ENCODE peak calls at places on chromosomes 1 and 21, in seven cellular contexts. One of them, this sample, is unnamed. For H3K4me1, the result is how much of the 10 kb centered on the place peaks cover.

GRCh38 chr1:233327938-233328660 is 575 bp downstream of the MAP3K21 start:
- DNase-seq in fibroblast of lung: peak
- DNase-seq in ovary: peak
- DNase-seq in H9: peak
- DNase-seq in neural progenitor cell: peak
- DNase-seq in IMR-90: no peak
- DNase-seq in GM23338: peak
- DNase-seq in this sample: peak

GRCh38 chr1:1034438-1034759 is 14.5 kb downstream of the AGRN start:
- DNase-seq in H9: no peak
- DNase-seq in IMR-90: no peak
- DNase-seq in fibroblast of lung: no peak
- DNase-seq in ovary: no peak
- DNase-seq in neural progenitor cell: peak
- DNase-seq in GM23338: peak
- DNase-seq in this sample: no peak

GRCh38 chr1:219771039-219771438 is 157.3 kb downstream of the SLC30A10 start:
- DNase-seq in IMR-90: peak
- DNase-seq in fibroblast of lung: peak
- DNase-seq in H9: no peak
- DNase-seq in GM23338: peak
- DNase-seq in neural progenitor cell: peak
- DNase-seq in ovary: no peak
- DNase-seq in this sample: no peak

GRCh38 chr1:109762821-109763645 is 690 bp downstream of the EPS8L3 start:
- DNase-seq in GM23338: no peak
- DNase-seq in H9: no peak
- DNase-seq in fibroblast of lung: peak
- DNase-seq in ovary: peak
- DNase-seq in neural progenitor cell: no peak
- DNase-seq in IMR-90: peak
- DNase-seq in this sample: peak

GRCh38 chr1:20361805-20362381 is 71.2 kb downstream of the VWA5B1 start:
- DNase-seq in IMR-90: peak
- DNase-seq in H9: peak
- DNase-seq in ovary: peak
- DNase-seq in neural progenitor cell: peak
- DNase-seq in fibroblast of lung: peak
- DNase-seq in GM23338: peak
- DNase-seq in this sample: peak

GRCh38 chr1:36238433-36238832 is 14.2 kb downstream of the THRAP3 start:
- DNase-seq in ovary: no peak
- DNase-seq in fibroblast of lung: peak
- DNase-seq in neural progenitor cell: no peak
- DNase-seq in H9: no peak
- DNase-seq in GM23338: no peak
- DNase-seq in IMR-90: peak
- DNase-seq in this sample: no peak

GRCh38 chr1:218810336-218810735 is 363.3 kb upstream of the LYPLAL1 start:
- DNase-seq in neural progenitor cell: no peak
- DNase-seq in fibroblast of lung: no peak
- DNase-seq in ovary: no peak
- DNase-seq in GM23338: no peak
- DNase-seq in IMR-90: no peak
- DNase-seq in H9: no peak
- DNase-seq in this sample: no peak

GRCh38 chr1:214551436-214552173 is at the start of gene PTPN14:
- DNase-seq in ovary: peak
- DNase-seq in neural progenitor cell: peak
- DNase-seq in GM23338: peak
- DNase-seq in fibroblast of lung: peak
- DNase-seq in IMR-90: peak
- DNase-seq in H9: peak
- DNase-seq in this sample: peak

GRCh38 chr1:116415699-116416533 is 42.9 kb downstream of the ATP1A1 start:
- DNase-seq in IMR-90: peak
- DNase-seq in neural progenitor cell: peak
- DNase-seq in ovary: peak
- DNase-seq in H9: peak
- DNase-seq in GM23338: peak
- DNase-seq in fibroblast of lung: no peak
- DNase-seq in this sample: no peak

GRCh38 chr1:10211805-10212405 is 1.5 kb downstream of the KIF1B start:
- DNase-seq in H9: no peak
- DNase-seq in GM23338: no peak
- DNase-seq in ovary: no peak
- DNase-seq in fibroblast of lung: no peak
- DNase-seq in IMR-90: no peak
- DNase-seq in neural progenitor cell: no peak
- DNase-seq in this sample: no peak

GRCh38 chr1:33050221-33051076 is 13.8 kb upstream of the AK2 start:
- DNase-seq in ovary: no peak
- DNase-seq in neural progenitor cell: no peak
- DNase-seq in IMR-90: peak
- DNase-seq in H9: no peak
- DNase-seq in GM23338: peak
- DNase-seq in fibroblast of lung: peak
- DNase-seq in this sample: no peak

GRCh38 chr1:52119291-52119690 is 22.6 kb upstream of the ZFYVE9 start:
- DNase-seq in IMR-90: no peak
- DNase-seq in GM23338: no peak
- DNase-seq in ovary: no peak
- DNase-seq in H9: no peak
- DNase-seq in fibroblast of lung: no peak
- DNase-seq in neural progenitor cell: no peak
- DNase-seq in this sample: no peak

GRCh38 chr1:231040800-231041704 is 998 bp upstream of the FAM89A start:
- DNase-seq in IMR-90: no peak
- DNase-seq in GM23338: peak
- DNase-seq in H9: peak
- DNase-seq in ovary: peak
- DNase-seq in neural progenitor cell: peak
- DNase-seq in fibroblast of lung: no peak
- DNase-seq in this sample: peak

GRCh38 chr1:85992756-85993155 is 163.8 kb downstream of the COL24A1 start:
- DNase-seq in ovary: no peak
- DNase-seq in fibroblast of lung: peak
- DNase-seq in H9: no peak
- DNase-seq in neural progenitor cell: no peak
- DNase-seq in IMR-90: peak
- DNase-seq in GM23338: no peak
- DNase-seq in this sample: no peak

GRCh38 chr21:37849703-37850102 is 66.6 kb downstream of the KCNJ6 start:
- DNase-seq in H9: no peak
- DNase-seq in neural progenitor cell: no peak
- DNase-seq in ovary: no peak
- DNase-seq in GM23338: peak
- DNase-seq in fibroblast of lung: peak
- DNase-seq in IMR-90: peak
- DNase-seq in this sample: no peak

GRCh38 chr1:113505357-113505756 is 115.0 kb downstream of the MAGI3 start:
- DNase-seq in IMR-90: no peak
- DNase-seq in H9: no peak
- DNase-seq in GM23338: no peak
- DNase-seq in ovary: no peak
- DNase-seq in fibroblast of lung: no peak
- DNase-seq in neural progenitor cell: no peak
- DNase-seq in this sample: no peak

GRCh38 chr1:234265861-234266260 is 107.4 kb upstream of the COA6 start:
- DNase-seq in H9: no peak
- DNase-seq in neural progenitor cell: no peak
- DNase-seq in ovary: no peak
- DNase-seq in IMR-90: no peak
- DNase-seq in fibroblast of lung: no peak
- DNase-seq in GM23338: no peak
- DNase-seq in this sample: no peak

GRCh38 chr1:193654951-193655705 is 468.7 kb upstream of the B3GALT2 start:
- DNase-seq in ovary: no peak
- DNase-seq in H9: no peak
- DNase-seq in IMR-90: peak
- DNase-seq in neural progenitor cell: no peak
- DNase-seq in fibroblast of lung: peak
- DNase-seq in GM23338: no peak
- DNase-seq in this sample: no peak
- H3K4me1 ChIP-seq in ovary: under half
- H3K4me1 ChIP-seq in H9: under half
- H3K4me1 ChIP-seq in IMR-90: under half
- H3K4me1 ChIP-seq in neural progenitor cell: under half
- H3K4me1 ChIP-seq in fibroblast of lung: under half
- H3K4me1 ChIP-seq in GM23338: under half
- H3K4me1 ChIP-seq in this sample: under half

GRCh38 chr21:45546636-45547203 is 4.5 kb upstream of the SLC19A1 start:
- DNase-seq in fibroblast of lung: no peak
- DNase-seq in ovary: no peak
- DNase-seq in IMR-90: no peak
- DNase-seq in GM23338: no peak
- DNase-seq in neural progenitor cell: no peak
- DNase-seq in H9: peak
- DNase-seq in this sample: peak

GRCh38 chr21:45544449-45545235 is 2.4 kb upstream of the SLC19A1 start:
- DNase-seq in H9: peak
- DNase-seq in GM23338: no peak
- DNase-seq in fibroblast of lung: no peak
- DNase-seq in neural progenitor cell: no peak
- DNase-seq in ovary: peak
- DNase-seq in IMR-90: no peak
- DNase-seq in this sample: peak

GRCh38 chr21:45543710-45544448 is 1.6 kb upstream of the SLC19A1 start:
- DNase-seq in GM23338: no peak
- DNase-seq in fibroblast of lung: no peak
- DNase-seq in ovary: peak
- DNase-seq in H9: peak
- DNase-seq in neural progenitor cell: no peak
- DNase-seq in IMR-90: no peak
- DNase-seq in this sample: peak

GRCh38 chr21:45545691-45546531 is 3.7 kb upstream of the SLC19A1 start:
- DNase-seq in neural progenitor cell: no peak
- DNase-seq in fibroblast of lung: no peak
- DNase-seq in H9: peak
- DNase-seq in GM23338: no peak
- DNase-seq in IMR-90: no peak
- DNase-seq in ovary: no peak
- DNase-seq in this sample: peak

DNA sequence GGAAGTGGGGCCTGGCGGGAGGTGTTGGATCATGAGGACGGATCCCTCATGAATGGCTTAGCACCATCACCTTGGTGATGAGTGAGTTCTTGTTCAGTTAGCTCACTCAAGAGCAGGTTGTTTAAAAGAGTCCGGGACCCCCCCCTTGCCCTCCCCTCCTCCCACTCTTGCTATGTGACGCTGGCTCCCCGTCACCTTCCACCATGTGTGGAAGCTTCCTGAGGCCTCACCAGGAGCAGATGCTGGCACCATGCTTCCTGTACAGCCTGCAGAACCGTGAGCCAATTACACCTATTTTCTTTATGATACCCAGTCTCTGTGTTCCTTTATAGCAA is 3.0 kb upstream of the SLC19A1 start:
- DNase-seq in H9: no peak
- DNase-seq in ovary: no peak
- DNase-seq in IMR-90: no peak
- DNase-seq in neural progenitor cell: no peak
- DNase-seq in fibroblast of lung: no peak
- DNase-seq in GM23338: no peak
- DNase-seq in this sample: peak
- TF ChIP-seq CTCF in H9: no peak
- TF ChIP-seq CTCF in ovary: no peak
- TF ChIP-seq CTCF in IMR-90: no peak
- TF ChIP-seq CTCF in neural progenitor cell: no peak
- TF ChIP-seq CTCF in fibroblast of lung: no peak
- TF ChIP-seq CTCF in GM23338: no peak
- TF ChIP-seq CTCF in this sample: no peak

DNA sequence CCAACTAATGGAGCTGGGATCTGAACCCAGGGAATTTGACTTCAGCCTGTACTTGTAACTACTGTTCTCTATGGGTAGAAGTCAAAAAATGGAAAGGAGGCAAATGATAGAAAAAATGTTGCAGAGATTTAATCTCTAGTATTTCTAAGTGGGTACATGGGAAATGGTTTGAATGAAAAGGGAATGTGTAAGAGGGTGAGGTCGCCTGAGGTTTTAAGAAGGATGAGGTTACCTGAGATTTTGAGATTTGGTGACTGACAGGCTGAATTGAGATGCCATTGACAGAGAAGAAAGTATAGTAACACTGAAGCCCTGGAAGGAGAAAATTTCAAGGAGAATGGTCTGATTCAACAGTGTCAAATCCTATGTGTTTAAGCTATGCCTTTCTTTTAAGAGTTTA is 5.5 kb downstream of the CAMSAP2 start:
- DNase-seq in GM23338: no peak
- DNase-seq in fibroblast of lung: no peak
- DNase-seq in IMR-90: no peak
- DNase-seq in neural progenitor cell: no peak
- DNase-seq in ovary: no peak
- DNase-seq in H9: no peak
- DNase-seq in this sample: no peak
- H3K4me1 ChIP-seq in GM23338: under half
- H3K4me1 ChIP-seq in fibroblast of lung: under half
- H3K4me1 ChIP-seq in IMR-90: under half
- H3K4me1 ChIP-seq in neural progenitor cell: under half
- H3K4me1 ChIP-seq in ovary: under half
- H3K4me1 ChIP-seq in H9: under half
- H3K4me1 ChIP-seq in this sample: under half

GRCh38 chr1:30125449-30126170 is 597.8 kb downstream of the MATN1 start:
- DNase-seq in H9: no peak
- DNase-seq in neural progenitor cell: no peak
- DNase-seq in GM23338: no peak
- DNase-seq in IMR-90: no peak
- DNase-seq in fibroblast of lung: no peak
- DNase-seq in ovary: no peak
- DNase-seq in this sample: no peak

GRCh38 chr1:30129421-30130055 is 593.8 kb downstream of the MATN1 start:
- DNase-seq in fibroblast of lung: no peak
- DNase-seq in IMR-90: no peak
- DNase-seq in H9: no peak
- DNase-seq in ovary: no peak
- DNase-seq in neural progenitor cell: no peak
- DNase-seq in GM23338: no peak
- DNase-seq in this sample: no peak

GRCh38 chr1:30126839-30127238 is 596.5 kb downstream of the MATN1 start:
- DNase-seq in fibroblast of lung: no peak
- DNase-seq in IMR-90: no peak
- DNase-seq in ovary: no peak
- DNase-seq in neural progenitor cell: no peak
- DNase-seq in GM23338: no peak
- DNase-seq in H9: no peak
- DNase-seq in this sample: no peak

GRCh38 chr1:30130106-30130505 is 593.3 kb downstream of the MATN1 start:
- DNase-seq in IMR-90: no peak
- DNase-seq in ovary: no peak
- DNase-seq in GM23338: no peak
- DNase-seq in neural progenitor cell: no peak
- DNase-seq in H9: no peak
- DNase-seq in fibroblast of lung: no peak
- DNase-seq in this sample: no peak

DNA sequence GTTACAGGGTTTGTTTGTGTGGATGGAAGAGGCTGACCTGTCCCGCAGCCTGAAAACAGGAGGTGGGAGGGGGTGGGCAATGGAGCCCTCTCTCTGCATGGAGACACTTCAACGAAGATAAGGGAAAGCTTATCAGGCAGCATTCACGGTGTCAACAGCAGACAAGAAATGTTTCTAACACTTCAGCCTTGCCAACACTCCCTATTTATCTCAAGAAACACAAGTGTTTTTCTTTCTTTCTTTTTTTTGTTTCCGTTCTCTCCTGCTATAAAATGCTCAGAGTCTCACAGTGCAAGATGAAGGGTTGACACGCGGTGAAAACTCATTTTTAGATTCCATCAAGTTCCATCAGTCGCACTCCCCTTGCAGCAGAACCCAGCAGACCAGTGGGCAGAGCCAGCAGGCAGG is 594.4 kb downstream of the MATN1 start:
- DNase-seq in GM23338: no peak
- DNase-seq in fibroblast of lung: no peak
- DNase-seq in IMR-90: no peak
- DNase-seq in ovary: no peak
- DNase-seq in H9: no peak
- DNase-seq in neural progenitor cell: no peak
- DNase-seq in this sample: no peak
- TF ChIP-seq CTCF in GM23338: no peak
- TF ChIP-seq CTCF in fibroblast of lung: no peak
- TF ChIP-seq CTCF in IMR-90: no peak
- TF ChIP-seq CTCF in ovary: no peak
- TF ChIP-seq CTCF in H9: no peak
- TF ChIP-seq CTCF in neural progenitor cell: no peak
- TF ChIP-seq CTCF in this sample: no peak